ENCODE peak calls at places on chromosomes 7 and 10, in four cellular contexts. V is HepG2, E is K562, C is GM12878. I is an unnamed sample.

GRCh38 chr7:154913645-154914579 is 89.0 kb downstream of the PAXIP1 start:
- DNase-seq in E (peak; percentile 95), C (no peak), V (peak; percentile 76), I (peak; percentile 93)

GRCh38 chr7:12028508-12028907 is 182.6 kb upstream of the TMEM106B start:
- DNase-seq in V (no peak), C (no peak), E (no peak), I (no peak)

GRCh38 chr7:51307811-51308737 is 8.5 kb downstream of the COBL start:
- DNase-seq in V (no peak), E (no peak), C (no peak), I (no peak)

GRCh38 chr7:74134117-74134539 is 40.0 kb upstream of the EIF4H start:
- DNase-seq in E (no peak), C (no peak), V (no peak), I (no peak)

GRCh38 chr7:134359787-134360432 is 43.2 kb upstream of the SLC35B4 start:
- DNase-seq in C (no peak), V (no peak), E (peak; percentile 56), I (no peak)

GRCh38 chr7:101159696-101160674 is 5.4 kb downstream of the VGF start:
- DNase-seq in C (no peak), E (no peak), V (no peak), I (no peak)

GRCh38 chr10:112490543-112490942 is 43.5 kb downstream of the VTI1A start:
- DNase-seq in V (peak; percentile 97), E (no peak), C (no peak), I (no peak)

GRCh38 chr7:28037220-28038010 is 143.2 kb downstream of the JAZF1 start:
- DNase-seq in E (peak; percentile 50), C (peak; percentile 55), V (peak; percentile 56), I (peak; percentile 12)

GRCh38 chr7:1413936-1414639 is 45.2 kb downstream of the MICALL2 start:
- DNase-seq in C (no peak), E (no peak), V (no peak), I (no peak)

GRCh38 chr7:27148776-27149641 is 1.4 kb upstream of the HOXA6 start:
- DNase-seq in V (no peak), C (no peak), E (no peak), I (no peak)

DNA sequence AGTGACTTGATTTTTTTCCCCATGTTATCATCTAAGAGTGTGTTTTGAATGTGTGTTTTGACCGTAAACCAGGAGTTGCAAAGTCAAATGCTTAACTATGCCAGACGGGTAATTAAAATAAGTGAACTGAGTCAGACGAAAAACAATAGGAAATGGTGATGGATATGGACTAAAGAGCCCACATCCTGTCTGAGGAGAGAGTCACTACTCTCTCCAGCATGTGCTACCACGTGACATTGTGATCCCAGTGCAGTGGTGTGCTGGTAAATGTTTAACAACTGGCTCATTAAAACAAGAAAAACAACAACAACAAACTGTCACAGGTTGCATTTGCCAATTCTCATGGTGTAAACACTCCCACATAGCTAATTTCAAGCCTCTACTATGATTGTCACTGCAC is 164.3 kb downstream of the SUGCT start:
- DNase-seq in E (no peak), C (no peak), V (no peak), I (no peak)
- TF ChIP-seq TARDBP in E (no peak), C (no peak), V (no peak), I (no peak)

GRCh38 chr10:132321726-132322125 is 10.3 kb upstream of the LRRC27 start:
- DNase-seq in C (no peak), V (no peak), E (no peak), I (no peak)
- TF ChIP-seq SP1 in C (no peak), V (no peak), E (no peak), I (no peak)

DNA sequence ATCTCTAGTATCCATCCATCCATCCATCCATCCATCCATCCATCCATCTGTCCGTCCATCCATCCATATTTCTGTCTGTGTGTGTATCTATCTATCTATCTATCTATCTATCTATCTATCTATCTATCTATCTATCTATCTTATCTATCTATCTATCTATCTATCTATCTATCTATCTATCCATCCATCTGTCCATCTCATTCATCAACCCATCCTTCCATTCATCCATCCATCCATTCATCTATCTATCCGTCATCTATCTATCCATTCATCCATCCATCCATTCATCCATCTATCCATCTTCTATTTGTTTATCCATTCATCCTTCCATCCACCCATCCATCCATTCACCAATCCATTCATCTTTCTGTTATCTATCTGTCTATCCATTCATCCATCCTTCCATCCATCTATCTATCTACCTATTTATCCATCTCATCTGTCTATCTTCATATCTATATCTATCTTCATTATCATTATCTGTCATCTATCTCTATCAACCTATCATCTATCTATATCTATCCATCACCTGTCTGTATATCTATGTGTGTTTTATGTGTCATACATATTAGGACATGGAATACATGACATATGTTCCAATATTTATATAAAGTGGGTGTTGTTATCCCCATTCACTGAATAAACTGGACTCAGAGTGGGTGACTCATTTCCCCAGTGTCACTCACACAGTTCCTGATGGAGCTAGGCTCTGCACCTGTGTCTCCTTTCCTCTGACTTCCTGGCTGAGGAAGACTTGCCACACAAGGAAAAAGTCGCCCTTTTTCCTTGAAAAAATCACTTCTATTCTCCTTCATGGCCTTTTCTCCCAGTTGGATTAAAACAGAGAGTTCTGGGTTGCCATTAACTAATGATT is 200.1 kb downstream of the CCDC3 start:
- DNase-seq in V (no peak), C (no peak), E (no peak), I (no peak)
- TF ChIP-seq TARDBP in V (no peak), C (no peak), E (no peak), I (no peak)

GRCh38 chr7:42685911-42686310 is 226.0 kb downstream of the C7orf25 start:
- DNase-seq in V (no peak), E (no peak), C (no peak), I (no peak)

GRCh38 chr7:42691030-42691639 is 220.7 kb downstream of the C7orf25 start:
- DNase-seq in E (no peak), V (peak; percentile 16), C (no peak), I (peak; percentile 38)

GRCh38 chr7:42686594-42687156 is 225.2 kb downstream of the C7orf25 start:
- DNase-seq in V (no peak), C (no peak), E (no peak), I (no peak)

GRCh38 chr7:42692609-42693008 is 219.3 kb downstream of the C7orf25 start:
- DNase-seq in E (no peak), V (no peak), C (no peak), I (no peak)

DNA sequence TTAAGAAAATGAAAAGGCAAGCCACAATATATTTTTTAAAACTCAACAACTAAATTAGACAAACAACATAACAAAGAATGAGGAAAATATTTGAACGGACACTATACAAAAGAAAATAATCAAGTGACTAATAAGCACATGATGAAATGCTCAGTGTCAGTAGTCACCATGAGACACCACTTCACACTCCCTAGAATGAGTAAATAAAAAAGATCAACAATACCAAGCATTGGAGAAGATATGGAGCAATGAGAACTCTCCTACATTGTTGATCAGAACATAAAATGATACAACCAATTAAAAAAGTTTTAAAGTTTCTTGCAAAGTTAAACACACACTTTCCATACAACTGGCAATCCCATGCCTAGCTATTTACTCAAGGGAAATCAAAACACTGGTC is 222.2 kb downstream of the C7orf25 start:
- DNase-seq in E (no peak), V (no peak), C (no peak), I (no peak)
- TF ChIP-seq SP1 in E (no peak), V (no peak), C (no peak), I (no peak)

GRCh38 chr10:29926649-29927048 is 132.7 kb downstream of the JCAD start:
- DNase-seq in V (no peak), E (no peak), C (no peak), I (peak; percentile 21)
- TF ChIP-seq TARDBP in V (no peak), E (no peak), C (no peak), I (no peak)

GRCh38 chr10:60267802-60268201 is 121.9 kb downstream of the ANK3 start:
- DNase-seq in C (no peak), E (no peak), V (no peak), I (no peak)

GRCh38 chr10:60271319-60272040 is 118.2 kb downstream of the ANK3 start:
- DNase-seq in V (no peak), C (no peak), E (no peak), I (no peak)

GRCh38 chr10:60266513-60266912 is 123.2 kb downstream of the ANK3 start:
- DNase-seq in C (no peak), V (no peak), E (no peak), I (no peak)

GRCh38 chr10:60270426-60270825 is 119.2 kb downstream of the ANK3 start:
- DNase-seq in V (no peak), E (no peak), C (no peak), I (no peak)
- TF ChIP-seq SP1 in V (no peak), E (no peak), C (no peak), I (no peak)

I was measured in HEK293T.